ENCODE peak calls at places on chromosomes 13 and 19, in eight cellular contexts. S, L, M, A, E, Y, H and N are unnamed samples.

GRCh38 chr19:16470911-16471811 is 609 bp downstream of the EPS15L1 start:
- DNase-seq in A (no peak), H (no peak), Y (no peak), E (peak), M (no peak), S (peak), L (peak), N (no peak)

GRCh38 chr13:112686364-112686763 is 3.5 kb upstream of the ATP11A start:
- DNase-seq in S (no peak), M (no peak), H (no peak), E (no peak), L (no peak), Y (no peak), A (peak), N (no peak)

GRCh38 chr13:77717508-77717907 is 20.0 kb downstream of the SLAIN1 start:
- DNase-seq in Y (no peak), E (no peak), S (no peak), L (no peak), H (no peak), M (no peak), A (no peak), N (no peak)

GRCh38 chr19:31377736-31378135 is 28.5 kb upstream of the TSHZ3 start:
- DNase-seq in H (no peak), M (no peak), L (no peak), S (no peak), Y (no peak), A (no peak), E (no peak), N (peak)

GRCh38 chr19:10510301-10510802 is 6.9 kb downstream of the S1PR5 start:
- DNase-seq in M (no peak), A (no peak), L (peak), H (no peak), S (peak), Y (no peak), E (no peak), N (no peak)

GRCh38 chr19:27792576-27793127 is 1420.3 kb downstream of the UQCRFS1 start:
- DNase-seq in M (no peak), E (no peak), H (no peak), Y (no peak), S (no peak), A (no peak), L (no peak), N (no peak)

GRCh38 chr19:18440421-18440877 is 2.5 kb upstream of the ISYNA1 start:
- DNase-seq in E (no peak), Y (no peak), S (no peak), A (no peak), L (no peak), H (peak), M (no peak), N (peak)

GRCh38 chr19:12293771-12294307 is 844 bp downstream of the ZNF44 start:
- DNase-seq in Y (peak), L (peak), M (peak), H (peak), E (peak), A (no peak), S (peak), N (peak)

GRCh38 chr19:48844472-48844871 is 8.2 kb upstream of the HSD17B14 start:
- DNase-seq in H (peak), E (peak), A (no peak), Y (no peak), M (no peak), L (no peak), S (peak), N (peak)

GRCh38 chr19:41563847-41564514 is 12.0 kb upstream of the CEACAM21 start:
- DNase-seq in E (no peak), S (peak), A (no peak), M (no peak), H (peak), L (peak), Y (no peak), N (no peak)

GRCh38 chr13:99796175-99796819 is 175.3 kb downstream of the ZIC5 start:
- DNase-seq in M (no peak), E (peak), S (peak), H (peak), A (no peak), Y (no peak), L (no peak), N (peak)

GRCh38 chr19:10603084-10603872 is 16.2 kb upstream of the AP1M2 start:
- DNase-seq in A (peak), E (no peak), L (peak), Y (peak), H (no peak), M (peak), S (peak), N (peak)

GRCh38 chr13:82330499-82330898 is 1551.8 kb downstream of the SLITRK1 start:
- DNase-seq in A (no peak), L (no peak), M (no peak), Y (no peak), E (no peak), S (no peak), H (peak), N (peak)

GRCh38 chr19:10226376-10227214 is 4.5 kb downstream of the S1PR2 start:
- DNase-seq in A (peak), M (peak), Y (no peak), S (no peak), H (no peak), E (peak), L (no peak), N (peak)

GRCh38 chr19:49186108-49186507 is 28.5 kb downstream of the TRPM4 start:
- DNase-seq in L (no peak), A (no peak), H (no peak), E (no peak), Y (no peak), M (no peak), S (no peak), N (no peak)

GRCh38 chr19:32873560-32873959 is 4.0 kb upstream of the SLC7A9 start:
- DNase-seq in M (no peak), H (no peak), A (no peak), L (no peak), E (no peak), Y (no peak), S (no peak), N (no peak)

GRCh38 chr13:27665761-27666160 is 44.1 kb downstream of the POLR1D start:
- DNase-seq in Y (no peak), E (no peak), S (no peak), A (no peak), M (no peak), H (no peak), L (no peak), N (no peak)

GRCh38 chr13:51244637-51245405 is 22.6 kb downstream of the FAM124A start:
- DNase-seq in S (no peak), L (no peak), Y (no peak), A (no peak), E (no peak), M (no peak), H (no peak), N (no peak)

GRCh38 chr19:11756965-11757364 is 9.8 kb upstream of the ZNF441 start:
- DNase-seq in A (no peak), E (no peak), M (no peak), S (no peak), L (no peak), Y (no peak), H (no peak), N (no peak)

GRCh38 chr19:7983995-7984837 is 21.2 kb downstream of the ELAVL1 start:
- DNase-seq in E (no peak), L (no peak), Y (no peak), H (no peak), S (no peak), M (no peak), A (no peak), N (no peak)

DNA sequence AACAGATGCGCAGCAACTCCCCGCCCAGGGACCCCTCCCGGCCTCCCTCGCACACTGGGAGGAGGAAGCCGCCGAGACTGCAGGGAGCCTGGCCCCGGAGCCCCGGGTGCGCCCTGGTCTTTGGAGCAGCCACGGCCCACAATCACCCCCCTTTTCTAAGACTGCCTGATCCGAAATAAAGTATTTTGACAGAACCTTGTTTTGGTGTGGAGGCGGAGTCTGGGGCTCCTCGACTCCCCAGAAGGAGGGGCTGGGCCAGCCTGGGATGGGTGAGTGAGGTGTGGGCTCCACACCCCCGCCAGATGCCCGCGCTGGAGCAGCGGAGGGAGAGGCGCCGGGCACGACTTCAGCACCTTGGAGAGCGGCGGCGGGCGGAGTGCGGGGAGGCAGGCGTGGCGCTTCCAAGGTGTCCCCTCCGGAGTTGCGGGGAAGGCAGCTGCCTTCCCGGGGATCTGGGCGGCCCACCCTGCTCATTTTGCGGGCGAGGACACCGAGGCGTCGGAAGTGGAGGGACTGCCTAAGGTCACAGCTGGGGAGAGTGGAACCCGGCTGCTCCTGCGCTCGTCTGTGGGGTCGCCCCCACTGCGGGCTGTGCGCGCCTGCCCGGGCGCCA is 9.4 kb downstream of the SIRT6 start:
- DNase-seq in M (peak), L (peak), Y (no peak), A (no peak), E (peak), S (peak), H (no peak), N (peak)
- TF ChIP-seq CTCF in M (no peak), L (no peak), Y (no peak), A (no peak), E (no peak), S (no peak), H (no peak), N (no peak)

GRCh38 chr13:50104493-50104892 is 89.2 kb downstream of the KCNRG start:
- DNase-seq in M (no peak), L (no peak), S (no peak), A (no peak), Y (no peak), E (peak), H (no peak), N (no peak)
- H3K27ac ChIP-seq in M (no peak), L (no peak), S (no peak), A (no peak), Y (no peak), E (no peak), H (no peak), N (no peak)

GRCh38 chr19:2084993-2085720 is 11.0 kb downstream of the MOB3A start:
- DNase-seq in E (no peak), Y (peak), L (peak), H (no peak), S (no peak), A (peak), M (peak), N (no peak)

GRCh38 chr19:2083174-2083854 is 12.8 kb downstream of the MOB3A start:
- DNase-seq in S (no peak), E (no peak), A (no peak), H (no peak), Y (no peak), M (no peak), L (peak), N (no peak)

GRCh38 chr19:2089727-2090053 is 6.4 kb downstream of the MOB3A start:
- DNase-seq in H (no peak), M (no peak), S (no peak), Y (no peak), E (no peak), A (no peak), L (no peak), N (no peak)

GRCh38 chr19:2089001-2089711 is 7.0 kb downstream of the MOB3A start:
- DNase-seq in A (no peak), M (no peak), S (no peak), H (no peak), E (peak), L (no peak), Y (no peak), N (no peak)

GRCh38 chr19:2087621-2088100 is 8.5 kb downstream of the MOB3A start:
- DNase-seq in H (no peak), Y (no peak), E (no peak), L (no peak), M (no peak), A (no peak), S (no peak), N (no peak)
- TF ChIP-seq CTCF in H (no peak), Y (no peak), E (no peak), L (no peak), M (no peak), A (no peak), S (no peak), N (no peak)

GRCh38 chr19:3398114-3398899 is 31.9 kb downstream of the NFIC start:
- DNase-seq in A (peak), Y (no peak), E (peak), S (peak), M (peak), H (no peak), L (no peak), N (peak)
- H3K27ac ChIP-seq in A (peak), Y (peak), E (peak), S (no peak), M (peak), H (peak), L (no peak), N (no peak)

GRCh38 chr19:44576843-44577565 is 36.4 kb upstream of the IGSF23 start:
- DNase-seq in S (peak), E (peak), L (no peak), H (peak), Y (no peak), M (no peak), A (no peak), N (peak)
- TF ChIP-seq CTCF in S (peak), E (peak), L (peak), H (peak), Y (peak), M (peak), A (peak), N (peak)

DNA sequence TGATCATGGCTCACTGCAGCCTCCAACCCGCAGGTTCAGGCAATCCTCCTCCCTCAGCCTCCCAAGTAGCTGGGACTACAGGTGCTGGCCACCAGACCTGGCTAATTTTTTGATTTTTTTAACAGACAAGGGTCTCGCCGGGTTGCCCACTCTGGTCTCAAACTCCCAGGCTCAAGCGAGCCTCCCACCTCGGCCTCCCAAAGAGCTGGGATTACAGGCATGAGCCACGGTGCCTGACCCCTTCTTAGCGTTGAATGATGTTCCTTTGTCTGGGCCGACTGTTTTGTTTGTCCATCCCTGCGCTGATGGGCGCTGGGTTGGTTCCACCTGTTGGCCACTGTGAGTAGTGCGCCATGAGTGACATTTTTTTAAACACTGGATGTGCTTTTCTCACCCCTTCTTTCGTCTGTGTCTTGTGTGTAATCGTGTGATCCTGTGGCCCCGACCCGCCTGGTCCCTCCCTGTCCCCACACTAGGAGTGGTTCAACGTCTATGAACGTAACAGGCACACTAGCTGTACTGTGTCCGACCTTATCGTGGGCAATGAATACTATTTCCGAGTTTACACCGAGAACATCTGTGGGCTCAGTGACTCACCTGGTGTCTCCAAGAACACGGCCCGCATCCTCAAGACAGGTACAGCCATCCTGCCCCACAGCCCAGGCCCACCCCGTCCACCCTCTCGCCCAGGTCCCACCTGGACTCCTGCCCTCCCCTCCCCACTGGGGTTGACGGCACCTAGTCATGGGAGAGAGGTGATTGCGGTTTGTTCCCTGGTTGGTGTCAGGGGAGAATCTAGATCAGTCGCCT is 15.0 kb upstream of the EMC10 start:
- DNase-seq in A (no peak), E (peak), L (peak), M (peak), S (peak), Y (no peak), H (peak), N (peak)
- H3K27ac ChIP-seq in A (no peak), E (no peak), L (no peak), M (no peak), S (no peak), Y (no peak), H (peak), N (no peak)

DNA sequence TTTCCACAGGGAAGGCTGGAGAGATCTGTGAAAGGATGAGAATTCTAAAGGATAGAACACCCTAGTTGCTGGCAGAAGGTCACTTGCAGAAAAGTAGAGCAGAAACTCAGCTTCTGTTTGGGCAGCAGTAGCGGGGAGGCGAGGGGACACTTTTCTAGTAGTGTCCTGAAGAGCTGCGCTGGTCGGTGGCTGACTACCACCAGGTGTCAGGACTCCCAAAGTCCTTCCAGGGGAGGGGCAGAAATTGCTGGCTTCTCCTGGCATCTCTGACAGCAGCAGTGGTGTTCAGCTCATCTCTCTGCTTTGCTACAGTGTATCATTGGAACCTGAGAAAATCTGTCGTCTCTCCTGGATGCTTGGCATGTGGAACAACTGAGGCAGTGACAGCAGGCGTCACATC is 120.9 kb downstream of the ZDHHC20 start:
- DNase-seq in H (no peak), Y (no peak), A (no peak), L (no peak), E (no peak), M (no peak), S (peak), N (no peak)
- TF ChIP-seq CTCF in H (no peak), Y (no peak), A (no peak), L (no peak), E (no peak), M (no peak), S (peak), N (no peak)